ENCODE peak calls at places on chromosomes 2 and 18, in ten cellular contexts. One of them, this sample, is unnamed.

GRCh38 chr2:158932246-158932645 is 36.2 kb upstream of the TANC1 start:
- DNase-seq in mammary epithelial cell: no peak
- DNase-seq in tibial nerve: no peak
- DNase-seq in lung: no peak
- DNase-seq in PC-3: no peak
- DNase-seq in OCI-LY7: no peak
- DNase-seq in HCT116: no peak
- DNase-seq in sigmoid colon: no peak
- DNase-seq in ascending aorta: no peak
- DNase-seq in A549: no peak
- DNase-seq in this sample: no peak

GRCh38 chr2:33111002-33111446 is 164.3 kb downstream of the LTBP1 start:
- DNase-seq in HCT116: no peak
- DNase-seq in mammary epithelial cell: peak; percentile 41
- DNase-seq in sigmoid colon: no peak
- DNase-seq in lung: no peak
- DNase-seq in ascending aorta: no peak
- DNase-seq in OCI-LY7: no peak
- DNase-seq in A549: peak; percentile 44
- DNase-seq in tibial nerve: no peak
- DNase-seq in PC-3: peak; percentile 24
- DNase-seq in this sample: no peak

GRCh38 chr2:74873678-74874640 is 40.0 kb downstream of the HK2 start:
- DNase-seq in sigmoid colon: peak; percentile 62
- DNase-seq in mammary epithelial cell: no peak
- DNase-seq in ascending aorta: no peak
- DNase-seq in lung: no peak
- DNase-seq in HCT116: no peak
- DNase-seq in PC-3: no peak
- DNase-seq in OCI-LY7: no peak
- DNase-seq in tibial nerve: no peak
- DNase-seq in A549: no peak
- DNase-seq in this sample: no peak

GRCh38 chr18:29154758-29155725 is 978.1 kb upstream of the CDH2 start:
- DNase-seq in lung: no peak
- DNase-seq in HCT116: peak; percentile 66
- DNase-seq in sigmoid colon: no peak
- DNase-seq in PC-3: peak; percentile 97
- DNase-seq in ascending aorta: no peak
- DNase-seq in mammary epithelial cell: peak; percentile 96
- DNase-seq in tibial nerve: no peak
- DNase-seq in OCI-LY7: no peak
- DNase-seq in A549: peak; percentile 45
- DNase-seq in this sample: peak; percentile 59

GRCh38 chr2:129803067-129803466 is 176.4 kb upstream of the RAB6C start:
- DNase-seq in lung: no peak
- DNase-seq in A549: no peak
- DNase-seq in HCT116: no peak
- DNase-seq in PC-3: no peak
- DNase-seq in mammary epithelial cell: peak; percentile 2
- DNase-seq in tibial nerve: no peak
- DNase-seq in OCI-LY7: no peak
- DNase-seq in sigmoid colon: no peak
- DNase-seq in ascending aorta: no peak
- DNase-seq in this sample: no peak

GRCh38 chr18:6983366-6983765 is 134.2 kb downstream of the LAMA1 start:
- DNase-seq in lung: no peak
- DNase-seq in PC-3: no peak
- DNase-seq in HCT116: no peak
- DNase-seq in ascending aorta: no peak
- DNase-seq in A549: no peak
- DNase-seq in mammary epithelial cell: no peak
- DNase-seq in sigmoid colon: no peak
- DNase-seq in tibial nerve: no peak
- DNase-seq in OCI-LY7: no peak
- DNase-seq in this sample: no peak

GRCh38 chr18:54805571-54806334 is 22.5 kb upstream of the RAB27B start:
- DNase-seq in HCT116: no peak
- DNase-seq in tibial nerve: no peak
- DNase-seq in mammary epithelial cell: peak; percentile 84
- DNase-seq in PC-3: peak; percentile 81
- DNase-seq in OCI-LY7: no peak
- DNase-seq in A549: peak; percentile 26
- DNase-seq in lung: no peak
- DNase-seq in ascending aorta: no peak
- DNase-seq in sigmoid colon: no peak
- DNase-seq in this sample: no peak

GRCh38 chr18:56538756-56539155 is 99.6 kb downstream of the TXNL1 start:
- DNase-seq in OCI-LY7: no peak
- DNase-seq in sigmoid colon: no peak
- DNase-seq in tibial nerve: no peak
- DNase-seq in A549: no peak
- DNase-seq in PC-3: no peak
- DNase-seq in HCT116: no peak
- DNase-seq in lung: no peak
- DNase-seq in mammary epithelial cell: peak; percentile 26
- DNase-seq in ascending aorta: no peak
- DNase-seq in this sample: no peak

GRCh38 chr2:164624296-164624695 is 3.0 kb upstream of the GRB14 start:
- DNase-seq in PC-3: no peak
- DNase-seq in A549: no peak
- DNase-seq in sigmoid colon: no peak
- DNase-seq in lung: no peak
- DNase-seq in ascending aorta: no peak
- DNase-seq in OCI-LY7: no peak
- DNase-seq in tibial nerve: no peak
- DNase-seq in mammary epithelial cell: no peak
- DNase-seq in HCT116: no peak
- DNase-seq in this sample: no peak

GRCh38 chr2:134771313-134771801 is 52.6 kb upstream of the TMEM163 start:
- DNase-seq in lung: no peak
- DNase-seq in tibial nerve: no peak
- DNase-seq in sigmoid colon: no peak
- DNase-seq in A549: no peak
- DNase-seq in OCI-LY7: no peak
- DNase-seq in HCT116: no peak
- DNase-seq in ascending aorta: no peak
- DNase-seq in mammary epithelial cell: no peak
- DNase-seq in PC-3: peak; percentile 41
- DNase-seq in this sample: no peak

GRCh38 chr2:205456682-205457081 is 225.6 kb upstream of the NRP2 start:
- DNase-seq in lung: no peak
- DNase-seq in OCI-LY7: no peak
- DNase-seq in PC-3: no peak
- DNase-seq in mammary epithelial cell: no peak
- DNase-seq in tibial nerve: no peak
- DNase-seq in sigmoid colon: no peak
- DNase-seq in A549: no peak
- DNase-seq in ascending aorta: no peak
- DNase-seq in HCT116: no peak
- DNase-seq in this sample: no peak

GRCh38 chr18:25650201-25650941 is 298.4 kb upstream of the ZNF521 start:
- DNase-seq in PC-3: no peak
- DNase-seq in HCT116: no peak
- DNase-seq in mammary epithelial cell: peak; percentile 72
- DNase-seq in OCI-LY7: no peak
- DNase-seq in lung: no peak
- DNase-seq in sigmoid colon: no peak
- DNase-seq in ascending aorta: no peak
- DNase-seq in A549: no peak
- DNase-seq in tibial nerve: no peak
- DNase-seq in this sample: no peak

GRCh38 chr2:9206991-9207640 is 504 bp downstream of the ASAP2 start:
- DNase-seq in sigmoid colon: no peak
- DNase-seq in HCT116: no peak
- DNase-seq in tibial nerve: no peak
- DNase-seq in PC-3: no peak
- DNase-seq in lung: no peak
- DNase-seq in A549: peak; percentile 53
- DNase-seq in mammary epithelial cell: no peak
- DNase-seq in ascending aorta: peak; percentile 71
- DNase-seq in OCI-LY7: no peak
- DNase-seq in this sample: peak; percentile 22

GRCh38 chr18:76494541-76495403 is at the start of gene ZNF516:
- DNase-seq in lung: no peak
- DNase-seq in ascending aorta: no peak
- DNase-seq in mammary epithelial cell: no peak
- DNase-seq in PC-3: no peak
- DNase-seq in A549: no peak
- DNase-seq in tibial nerve: peak; percentile 30
- DNase-seq in OCI-LY7: peak; percentile 70
- DNase-seq in sigmoid colon: no peak
- DNase-seq in HCT116: no peak
- DNase-seq in this sample: no peak

GRCh38 chr2:78979380-78980238 is 45.9 kb upstream of the REG3G start:
- DNase-seq in OCI-LY7: peak; percentile 82
- DNase-seq in ascending aorta: no peak
- DNase-seq in mammary epithelial cell: no peak
- DNase-seq in PC-3: peak; percentile 54
- DNase-seq in tibial nerve: peak; percentile 30
- DNase-seq in HCT116: no peak
- DNase-seq in A549: peak; percentile 42
- DNase-seq in sigmoid colon: no peak
- DNase-seq in lung: no peak
- DNase-seq in this sample: no peak

DNA sequence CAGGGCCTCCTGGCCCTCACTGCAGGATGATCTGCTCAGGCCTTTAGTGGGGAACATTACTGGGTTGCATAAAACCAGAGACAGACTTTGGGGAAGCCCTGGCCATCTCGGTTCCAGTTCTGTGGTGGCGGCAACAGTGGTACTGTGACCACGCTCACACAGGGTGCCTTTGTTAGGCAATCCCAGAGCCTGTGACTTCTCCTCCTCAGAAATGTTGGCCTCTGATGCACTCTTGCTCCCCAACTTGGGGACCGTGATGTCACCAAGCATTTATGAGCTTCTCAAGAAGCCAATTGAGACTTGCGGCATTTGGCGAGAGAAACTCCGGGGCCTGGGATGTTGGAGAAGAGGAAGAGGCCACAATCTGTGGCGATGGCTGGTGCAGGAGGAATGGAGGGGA is 80.9 kb upstream of the PKDCC start:
- DNase-seq in HCT116: no peak
- DNase-seq in sigmoid colon: peak; percentile 75
- DNase-seq in A549: peak; percentile 20
- DNase-seq in ascending aorta: peak; percentile 84
- DNase-seq in OCI-LY7: no peak
- DNase-seq in tibial nerve: peak; percentile 67
- DNase-seq in PC-3: no peak
- DNase-seq in lung: no peak
- DNase-seq in mammary epithelial cell: no peak
- DNase-seq in this sample: no peak
- H3K27ac ChIP-seq in HCT116: no peak overlapping the region
- H3K27ac ChIP-seq in sigmoid colon: peak overlapping the region; percentile 77
- H3K27ac ChIP-seq in A549: peak overlapping the region; percentile 83
- H3K27ac ChIP-seq in ascending aorta: peak overlapping the region; percentile 91
- H3K27ac ChIP-seq in OCI-LY7: no peak overlapping the region
- H3K27ac ChIP-seq in tibial nerve: peak overlapping the region; percentile 71
- H3K27ac ChIP-seq in PC-3: no peak overlapping the region
- H3K27ac ChIP-seq in lung: no peak overlapping the region
- H3K27ac ChIP-seq in mammary epithelial cell: no peak overlapping the region
- H3K27ac ChIP-seq in this sample: peak overlapping the region; percentile 55

DNA sequence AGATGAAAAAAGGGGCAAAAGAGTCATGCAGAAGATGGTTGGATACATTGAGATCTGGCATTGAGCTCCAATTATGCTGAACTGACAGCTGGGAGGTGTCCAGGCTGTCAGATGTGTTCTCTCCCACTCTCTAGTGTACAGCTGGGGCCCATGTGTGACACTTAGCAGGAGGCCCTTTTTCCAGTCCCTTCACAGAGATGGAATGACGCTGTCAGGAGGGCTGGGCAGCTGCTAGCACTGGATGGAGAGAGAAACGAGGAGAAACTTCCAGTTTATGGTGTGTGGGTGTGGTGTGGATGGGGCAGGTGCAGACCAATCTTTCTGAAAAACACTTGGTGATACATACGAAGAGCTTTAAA is 437.7 kb upstream of the HS6ST1 start:
- DNase-seq in A549: no peak
- DNase-seq in tibial nerve: no peak
- DNase-seq in PC-3: no peak
- DNase-seq in lung: no peak
- DNase-seq in mammary epithelial cell: no peak
- DNase-seq in sigmoid colon: no peak
- DNase-seq in OCI-LY7: no peak
- DNase-seq in ascending aorta: no peak
- DNase-seq in HCT116: no peak
- DNase-seq in this sample: no peak
- H3K4me3 ChIP-seq in A549: no peak overlapping the region
- H3K4me3 ChIP-seq in tibial nerve: no peak overlapping the region
- H3K4me3 ChIP-seq in PC-3: no peak overlapping the region
- H3K4me3 ChIP-seq in lung: no peak overlapping the region
- H3K4me3 ChIP-seq in mammary epithelial cell: no peak overlapping the region
- H3K4me3 ChIP-seq in sigmoid colon: no peak overlapping the region
- H3K4me3 ChIP-seq in OCI-LY7: no peak overlapping the region
- H3K4me3 ChIP-seq in ascending aorta: no peak overlapping the region
- H3K4me3 ChIP-seq in HCT116: no peak overlapping the region
- H3K4me3 ChIP-seq in this sample: no peak overlapping the region

GRCh38 chr2:102975996-102976636 is 214.3 kb downstream of the TMEM182 start:
- DNase-seq in OCI-LY7: peak; percentile 2
- DNase-seq in sigmoid colon: no peak
- DNase-seq in lung: no peak
- DNase-seq in HCT116: peak; percentile 16
- DNase-seq in PC-3: peak; percentile 60
- DNase-seq in tibial nerve: no peak
- DNase-seq in A549: peak; percentile 55
- DNase-seq in ascending aorta: no peak
- DNase-seq in mammary epithelial cell: peak; percentile 34
- DNase-seq in this sample: no peak
- TF ChIP-seq CTCF in OCI-LY7: peak; percentile 44
- TF ChIP-seq CTCF in sigmoid colon: peak; percentile 28
- TF ChIP-seq CTCF in lung: peak; percentile 5
- TF ChIP-seq CTCF in HCT116: peak; percentile 19
- TF ChIP-seq CTCF in PC-3: peak; percentile 73
- TF ChIP-seq CTCF in tibial nerve: no peak
- TF ChIP-seq CTCF in A549: peak; percentile 35
- TF ChIP-seq CTCF in ascending aorta: no peak
- TF ChIP-seq CTCF in mammary epithelial cell: peak; percentile 46
- TF ChIP-seq CTCF in this sample: no peak

DNA sequence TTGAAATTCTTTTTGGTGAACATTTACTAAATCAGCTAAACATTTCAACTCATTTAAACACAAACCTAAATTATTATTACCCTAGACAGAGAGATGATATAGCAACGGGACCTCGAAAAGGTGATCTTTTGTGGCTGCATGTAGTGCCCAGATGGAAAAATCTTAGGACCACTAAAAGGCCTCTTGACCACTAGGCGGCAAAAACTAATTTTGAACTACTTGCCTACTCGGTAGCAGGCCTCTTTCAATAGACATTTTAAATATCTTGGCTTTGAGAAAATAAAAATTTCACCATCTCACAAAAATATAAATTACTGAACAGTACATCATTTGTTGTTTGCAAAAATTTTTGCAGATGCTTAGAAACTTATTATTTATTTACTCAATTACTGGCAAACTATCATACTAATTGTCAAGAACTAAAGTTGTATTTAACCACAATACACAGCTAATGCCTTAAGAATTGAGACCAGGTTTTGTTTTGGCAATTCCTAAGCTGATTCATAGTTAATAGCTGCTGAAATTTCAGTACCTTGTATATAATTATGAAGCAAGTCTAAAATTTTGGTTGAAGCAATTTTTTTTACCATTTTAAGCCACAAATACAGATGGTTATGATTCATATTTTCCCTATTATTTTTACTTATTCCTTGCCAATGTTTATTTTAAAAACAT is 9.4 kb downstream of the COL3A1 start:
- DNase-seq in tibial nerve: no peak
- DNase-seq in PC-3: peak; percentile 72
- DNase-seq in A549: no peak
- DNase-seq in sigmoid colon: no peak
- DNase-seq in lung: no peak
- DNase-seq in mammary epithelial cell: no peak
- DNase-seq in OCI-LY7: peak; percentile 3
- DNase-seq in ascending aorta: no peak
- DNase-seq in HCT116: peak; percentile 34
- DNase-seq in this sample: no peak
- H3K27ac ChIP-seq in tibial nerve: peak overlapping the region; percentile 85
- H3K27ac ChIP-seq in PC-3: no peak overlapping the region
- H3K27ac ChIP-seq in A549: no peak overlapping the region
- H3K27ac ChIP-seq in sigmoid colon: peak overlapping the region; percentile 57
- H3K27ac ChIP-seq in lung: no peak overlapping the region
- H3K27ac ChIP-seq in mammary epithelial cell: no peak overlapping the region
- H3K27ac ChIP-seq in OCI-LY7: no peak overlapping the region
- H3K27ac ChIP-seq in ascending aorta: peak overlapping the region; percentile 85
- H3K27ac ChIP-seq in HCT116: no peak overlapping the region
- H3K27ac ChIP-seq in this sample: no peak overlapping the region

This sample was measured in prostate gland.